ENCODE peak calls at places on chromosomes 16 and 17, in five cellular contexts. One of them, this sample, is unnamed.

GRCh38 chr17:17206913-17207368 is 808 bp upstream of the PLD6 start:
- DNase-seq in fibroblast of lung: no peak
- DNase-seq in mesenchymal stem cell: no peak
- DNase-seq in OCI-LY7: no peak
- DNase-seq in AG04450: no peak
- DNase-seq in this sample: no peak

GRCh38 chr16:69932691-69933392 is 18.3 kb upstream of the CLEC18A start:
- DNase-seq in fibroblast of lung: no peak
- DNase-seq in mesenchymal stem cell: no peak
- DNase-seq in OCI-LY7: no peak
- DNase-seq in AG04450: no peak
- DNase-seq in this sample: no peak

GRCh38 chr17:68840073-68840472 is 115.1 kb downstream of the ABCA8 start:
- DNase-seq in fibroblast of lung: peak; percentile 25
- DNase-seq in mesenchymal stem cell: no peak
- DNase-seq in OCI-LY7: no peak
- DNase-seq in AG04450: no peak
- DNase-seq in this sample: no peak

GRCh38 chr16:55713103-55713502 is 57.3 kb downstream of the SLC6A2 start:
- DNase-seq in fibroblast of lung: no peak
- DNase-seq in mesenchymal stem cell: no peak
- DNase-seq in OCI-LY7: no peak
- DNase-seq in AG04450: no peak
- DNase-seq in this sample: no peak

GRCh38 chr17:83085526-83086196 is 6.3 kb downstream of the METRNL start:
- DNase-seq in fibroblast of lung: no peak
- DNase-seq in mesenchymal stem cell: no peak
- DNase-seq in OCI-LY7: no peak
- DNase-seq in AG04450: no peak
- DNase-seq in this sample: no peak

GRCh38 chr16:89344846-89345577 is 127.5 kb downstream of the ZNF778 start:
- DNase-seq in fibroblast of lung: no peak
- DNase-seq in mesenchymal stem cell: no peak
- DNase-seq in OCI-LY7: no peak
- DNase-seq in AG04450: no peak
- DNase-seq in this sample: no peak

GRCh38 chr17:49787932-49788442 is 494 bp upstream of the KAT7 start:
- DNase-seq in fibroblast of lung: no peak
- DNase-seq in mesenchymal stem cell: no peak
- DNase-seq in OCI-LY7: no peak
- DNase-seq in AG04450: no peak
- DNase-seq in this sample: no peak

GRCh38 chr17:46782250-46782953 is 36.1 kb downstream of the WNT3 start:
- DNase-seq in fibroblast of lung: no peak
- DNase-seq in mesenchymal stem cell: peak; percentile 26
- DNase-seq in OCI-LY7: peak; percentile 77
- DNase-seq in AG04450: no peak
- DNase-seq in this sample: no peak

GRCh38 chr16:57266531-57267268 is 17.8 kb downstream of the PLLP start:
- DNase-seq in fibroblast of lung: no peak
- DNase-seq in mesenchymal stem cell: no peak
- DNase-seq in OCI-LY7: no peak
- DNase-seq in AG04450: no peak
- DNase-seq in this sample: no peak

GRCh38 chr17:57781386-57782050 is 36.4 kb upstream of the CCDC182 start:
- DNase-seq in fibroblast of lung: no peak
- DNase-seq in mesenchymal stem cell: peak; percentile 1
- DNase-seq in OCI-LY7: no peak
- DNase-seq in AG04450: no peak
- DNase-seq in this sample: no peak

GRCh38 chr17:81039854-81040758 is 5.2 kb downstream of the BAIAP2 start:
- DNase-seq in fibroblast of lung: peak; percentile 39
- DNase-seq in mesenchymal stem cell: peak; percentile 64
- DNase-seq in OCI-LY7: no peak
- DNase-seq in AG04450: no peak
- DNase-seq in this sample: no peak

GRCh38 chr16:68514511-68514910 is 24.6 kb upstream of the ZFP90 start:
- DNase-seq in fibroblast of lung: no peak
- DNase-seq in mesenchymal stem cell: no peak
- DNase-seq in OCI-LY7: no peak
- DNase-seq in AG04450: no peak
- DNase-seq in this sample: no peak

GRCh38 chr16:68520649-68521086 is 18.4 kb upstream of the ZFP90 start:
- DNase-seq in fibroblast of lung: peak; percentile 71
- DNase-seq in mesenchymal stem cell: peak; percentile 83
- DNase-seq in OCI-LY7: peak; percentile 93
- DNase-seq in AG04450: peak; percentile 18
- DNase-seq in this sample: no peak

GRCh38 chr16:68524069-68524820 is 14.8 kb upstream of the ZFP90 start:
- DNase-seq in fibroblast of lung: no peak
- DNase-seq in mesenchymal stem cell: no peak
- DNase-seq in OCI-LY7: no peak
- DNase-seq in AG04450: no peak
- DNase-seq in this sample: no peak

GRCh38 chr16:68517606-68518161 is 21.4 kb upstream of the ZFP90 start:
- DNase-seq in fibroblast of lung: no peak
- DNase-seq in mesenchymal stem cell: no peak
- DNase-seq in OCI-LY7: no peak
- DNase-seq in AG04450: no peak
- DNase-seq in this sample: no peak

GRCh38 chr16:68519225-68519745 is 19.8 kb upstream of the ZFP90 start:
- DNase-seq in fibroblast of lung: no peak
- DNase-seq in mesenchymal stem cell: no peak
- DNase-seq in OCI-LY7: no peak
- DNase-seq in AG04450: no peak
- DNase-seq in this sample: no peak
- H3K4me3 ChIP-seq in fibroblast of lung: no peak overlapping the region
- H3K4me3 ChIP-seq in mesenchymal stem cell: no peak overlapping the region
- H3K4me3 ChIP-seq in OCI-LY7: no peak overlapping the region
- H3K4me3 ChIP-seq in AG04450: no peak overlapping the region
- H3K4me3 ChIP-seq in this sample: no peak overlapping the region

GRCh38 chr16:25605381-25605780 is 86.4 kb upstream of the HS3ST4 start:
- DNase-seq in fibroblast of lung: no peak
- DNase-seq in mesenchymal stem cell: no peak
- DNase-seq in OCI-LY7: no peak
- DNase-seq in AG04450: no peak
- DNase-seq in this sample: no peak
- H3K4me3 ChIP-seq in fibroblast of lung: no peak overlapping the region
- H3K4me3 ChIP-seq in mesenchymal stem cell: no peak overlapping the region
- H3K4me3 ChIP-seq in OCI-LY7: no peak overlapping the region
- H3K4me3 ChIP-seq in AG04450: no peak overlapping the region
- H3K4me3 ChIP-seq in this sample: no peak overlapping the region

GRCh38 chr17:67532326-67532871 is 155.3 kb downstream of the PITPNC1 start:
- DNase-seq in fibroblast of lung: peak; percentile 40
- DNase-seq in mesenchymal stem cell: no peak
- DNase-seq in OCI-LY7: no peak
- DNase-seq in AG04450: no peak
- DNase-seq in this sample: no peak

GRCh38 chr17:67526700-67527099 is 149.6 kb downstream of the PITPNC1 start:
- DNase-seq in fibroblast of lung: no peak
- DNase-seq in mesenchymal stem cell: no peak
- DNase-seq in OCI-LY7: no peak
- DNase-seq in AG04450: no peak
- DNase-seq in this sample: no peak

GRCh38 chr17:67525239-67526135 is 148.4 kb downstream of the PITPNC1 start:
- DNase-seq in fibroblast of lung: no peak
- DNase-seq in mesenchymal stem cell: no peak
- DNase-seq in OCI-LY7: no peak
- DNase-seq in AG04450: no peak
- DNase-seq in this sample: no peak

GRCh38 chr17:67531291-67531690 is 154.2 kb downstream of the PITPNC1 start:
- DNase-seq in fibroblast of lung: no peak
- DNase-seq in mesenchymal stem cell: no peak
- DNase-seq in OCI-LY7: no peak
- DNase-seq in AG04450: no peak
- DNase-seq in this sample: no peak

DNA sequence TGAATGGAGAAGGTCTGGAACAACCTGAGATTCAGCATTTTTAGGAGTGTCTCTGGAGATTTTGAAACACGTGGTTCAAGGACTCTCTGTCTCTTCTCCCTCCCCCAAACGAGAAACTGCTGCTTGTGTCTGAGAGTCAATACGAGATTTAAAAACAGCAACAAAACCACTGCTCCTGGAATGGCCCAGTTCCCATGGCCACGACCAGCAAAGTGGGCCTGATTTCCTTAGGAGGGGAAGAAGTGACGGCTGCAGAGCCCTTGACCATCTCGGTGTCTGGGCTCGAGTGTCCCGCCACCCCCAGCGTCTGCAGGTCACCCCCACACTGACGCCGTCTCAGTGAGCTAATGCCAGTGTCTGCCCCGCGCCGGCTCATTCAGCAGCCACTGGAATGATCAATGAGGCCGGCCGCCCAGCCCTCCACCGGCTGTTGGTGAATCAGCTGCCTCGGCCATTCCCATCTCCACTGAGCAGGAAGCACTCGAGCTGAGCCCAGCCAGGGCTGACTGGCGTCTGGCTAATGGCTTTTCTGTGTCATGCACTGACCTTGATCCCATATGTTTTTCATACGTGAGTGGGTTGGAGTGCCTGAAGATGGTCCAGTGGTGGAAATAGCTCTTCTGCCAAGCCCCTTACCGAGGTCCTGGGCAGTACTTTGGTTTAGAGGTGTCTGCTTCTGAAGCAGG is 151.8 kb downstream of the PITPNC1 start:
- DNase-seq in fibroblast of lung: peak; percentile 82
- DNase-seq in mesenchymal stem cell: peak; percentile 98
- DNase-seq in OCI-LY7: no peak
- DNase-seq in AG04450: peak; percentile 59
- DNase-seq in this sample: peak; percentile 56
- H3K4me3 ChIP-seq in fibroblast of lung: peak overlapping the region; percentile 46
- H3K4me3 ChIP-seq in mesenchymal stem cell: peak overlapping the region; percentile 75
- H3K4me3 ChIP-seq in OCI-LY7: no peak overlapping the region
- H3K4me3 ChIP-seq in AG04450: peak overlapping the region; percentile 57
- H3K4me3 ChIP-seq in this sample: peak overlapping the region; percentile 47

GRCh38 chr17:10196936-10197335 is 1.5 kb downstream of the GAS7 start:
- DNase-seq in fibroblast of lung: no peak
- DNase-seq in mesenchymal stem cell: no peak
- DNase-seq in OCI-LY7: no peak
- DNase-seq in AG04450: no peak
- DNase-seq in this sample: no peak

GRCh38 chr17:10197721-10198508 is 491 bp downstream of the GAS7 start:
- DNase-seq in fibroblast of lung: no peak
- DNase-seq in mesenchymal stem cell: peak; percentile 33
- DNase-seq in OCI-LY7: no peak
- DNase-seq in AG04450: no peak
- DNase-seq in this sample: no peak

GRCh38 chr17:10197362-10197720 is 1.1 kb downstream of the GAS7 start:
- DNase-seq in fibroblast of lung: no peak
- DNase-seq in mesenchymal stem cell: peak; percentile 44
- DNase-seq in OCI-LY7: no peak
- DNase-seq in AG04450: no peak
- DNase-seq in this sample: no peak

GRCh38 chr17:10200016-10200415 is 1.6 kb upstream of the GAS7 start:
- DNase-seq in fibroblast of lung: no peak
- DNase-seq in mesenchymal stem cell: no peak
- DNase-seq in OCI-LY7: no peak
- DNase-seq in AG04450: no peak
- DNase-seq in this sample: no peak

GRCh38 chr17:10198509-10199249 is at the start of gene GAS7:
- DNase-seq in fibroblast of lung: no peak
- DNase-seq in mesenchymal stem cell: peak; percentile 60
- DNase-seq in OCI-LY7: no peak
- DNase-seq in AG04450: no peak
- DNase-seq in this sample: no peak
- H3K4me3 ChIP-seq in fibroblast of lung: peak within 1 kb of the TSS; percentile 48
- H3K4me3 ChIP-seq in mesenchymal stem cell: peak within 1 kb of the TSS; percentile 83
- H3K4me3 ChIP-seq in OCI-LY7: no peak within 1 kb of the TSS
- H3K4me3 ChIP-seq in AG04450: peak within 1 kb of the TSS; percentile 59
- H3K4me3 ChIP-seq in this sample: no peak within 1 kb of the TSS

GRCh38 chr17:79420318-79421243 is 190.3 kb downstream of the RBFOX3 start:
- DNase-seq in fibroblast of lung: peak; percentile 1
- DNase-seq in mesenchymal stem cell: peak; percentile 1
- DNase-seq in OCI-LY7: no peak
- DNase-seq in AG04450: no peak
- DNase-seq in this sample: no peak
- H3K4me3 ChIP-seq in fibroblast of lung: no peak overlapping the region
- H3K4me3 ChIP-seq in mesenchymal stem cell: no peak overlapping the region
- H3K4me3 ChIP-seq in OCI-LY7: no peak overlapping the region
- H3K4me3 ChIP-seq in AG04450: no peak overlapping the region
- H3K4me3 ChIP-seq in this sample: no peak overlapping the region

DNA sequence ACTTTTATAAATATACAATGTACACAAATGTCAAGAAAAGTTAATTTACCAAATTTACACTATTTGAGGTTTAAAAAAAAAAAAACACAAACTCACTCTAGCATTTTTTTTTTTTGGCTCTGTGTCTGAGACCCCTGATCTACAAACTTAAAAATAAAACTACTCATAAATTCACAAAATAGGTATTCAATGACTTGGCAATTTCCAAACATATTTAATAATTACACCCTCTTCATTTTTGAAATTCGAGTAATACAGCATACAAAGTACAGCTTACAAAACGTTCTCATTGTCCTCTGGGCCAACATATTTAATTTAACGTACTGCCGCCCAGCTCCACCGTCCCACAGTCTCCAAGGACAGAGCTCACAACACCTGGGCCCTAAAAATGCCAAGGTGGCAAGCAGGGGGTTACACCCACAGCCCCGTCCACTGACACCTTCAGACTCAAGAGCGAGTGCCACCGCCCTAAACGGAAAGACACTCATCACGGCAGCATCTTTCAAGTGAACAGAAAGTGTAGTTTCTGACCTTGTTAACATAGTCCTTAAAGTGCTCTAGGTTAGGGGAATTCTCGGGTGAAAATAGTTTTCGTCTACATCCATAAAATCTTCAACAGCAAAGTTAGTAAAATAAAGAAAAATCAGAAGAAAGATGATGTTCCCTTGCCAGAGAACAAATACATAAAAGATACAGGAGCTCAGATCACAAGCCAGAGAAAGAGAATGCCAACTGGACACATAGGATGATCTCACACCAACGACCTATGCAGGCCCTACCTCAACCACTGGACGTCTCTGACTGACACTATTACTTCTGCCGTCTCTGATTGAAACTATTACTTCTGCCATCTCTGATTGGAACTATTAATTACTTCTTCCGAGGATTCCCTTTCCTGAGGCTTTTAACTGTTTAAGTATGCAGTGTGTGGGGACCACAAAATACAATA is 4.2 kb downstream of the ADCY9 start:
- DNase-seq in fibroblast of lung: no peak
- DNase-seq in mesenchymal stem cell: peak; percentile 42
- DNase-seq in OCI-LY7: no peak
- DNase-seq in AG04450: no peak
- DNase-seq in this sample: no peak
- H3K4me3 ChIP-seq in fibroblast of lung: peak overlapping the region; percentile 48
- H3K4me3 ChIP-seq in mesenchymal stem cell: peak overlapping the region; percentile 76
- H3K4me3 ChIP-seq in OCI-LY7: no peak overlapping the region
- H3K4me3 ChIP-seq in AG04450: peak overlapping the region; percentile 51
- H3K4me3 ChIP-seq in this sample: peak overlapping the region; percentile 54

GRCh38 chr17:55708575-55708974 is 14.1 kb downstream of the TMEM100 start:
- DNase-seq in fibroblast of lung: no peak
- DNase-seq in mesenchymal stem cell: no peak
- DNase-seq in OCI-LY7: no peak
- DNase-seq in AG04450: no peak
- DNase-seq in this sample: no peak
- H3K4me3 ChIP-seq in fibroblast of lung: peak overlapping the region; percentile 44
- H3K4me3 ChIP-seq in mesenchymal stem cell: peak overlapping the region; percentile 54
- H3K4me3 ChIP-seq in OCI-LY7: no peak overlapping the region
- H3K4me3 ChIP-seq in AG04450: peak overlapping the region; percentile 14
- H3K4me3 ChIP-seq in this sample: no peak overlapping the region